ENCODE peak calls at places on chromosome 9, in ten cellular contexts. G, Y, N, A, K, V, W, H, D and X are unnamed samples.

GRCh38 chr9:104992696-104993095 is 64.7 kb upstream of the ABCA1 start:
- DNase-seq in G (no peak), Y (peak), N (no peak), A (no peak), K (peak), V (no peak), W (no peak), H (no peak), D (no peak), X (no peak)

GRCh38 chr9:121807918-121808278 is 156.5 kb downstream of the DAB2IP start:
- DNase-seq in G (no peak), Y (no peak), N (no peak), A (no peak), K (peak), V (no peak), W (no peak), H (no peak), D (no peak), X (no peak)

GRCh38 chr9:121489344-121489743 is 10.3 kb downstream of the GGTA1 start:
- DNase-seq in G (no peak), Y (no peak), N (no peak), A (no peak), K (no peak), V (no peak), W (no peak), H (no peak), D (no peak), X (no peak)

GRCh38 chr9:131732061-131732526 is 7.8 kb downstream of the RAPGEF1 start:
- DNase-seq in G (peak), Y (peak), N (peak), A (peak), K (peak), V (no peak), W (no peak), H (no peak), D (no peak), X (no peak)

GRCh38 chr9:135490166-135490870 is 10.2 kb upstream of the MRPS2 start:
- DNase-seq in G (no peak), Y (no peak), N (no peak), A (no peak), K (no peak), V (no peak), W (no peak), H (no peak), D (no peak), X (no peak)

GRCh38 chr9:127968717-127969383 is 11.9 kb downstream of the EEIG1 start:
- DNase-seq in G (peak), Y (peak), N (peak), A (peak), K (no peak), V (no peak), W (no peak), H (no peak), D (no peak), X (no peak)

GRCh38 chr9:8651830-8652229 is 852.3 kb upstream of the DMAC1 start:
- DNase-seq in G (peak), Y (no peak), N (no peak), A (no peak), K (no peak), V (no peak), W (no peak), H (no peak), D (no peak), X (no peak)

GRCh38 chr9:12091865-12092527 is 601.2 kb upstream of the TYRP1 start:
- DNase-seq in G (no peak), Y (no peak), N (no peak), A (no peak), K (no peak), V (peak), W (no peak), H (no peak), D (no peak), X (no peak)

GRCh38 chr9:12813960-12814876 is 39.4 kb downstream of the LURAP1L start:
- DNase-seq in G (peak), Y (peak), N (no peak), A (peak), K (no peak), V (peak), W (no peak), H (no peak), D (peak), X (peak)

GRCh38 chr9:131264231-131264630 is 12.1 kb downstream of the FAM78A start:
- DNase-seq in G (no peak), Y (no peak), N (no peak), A (no peak), K (peak), V (peak), W (no peak), H (no peak), D (no peak), X (no peak)

GRCh38 chr9:28946648-28947047 is 1373.4 kb upstream of the C9orf72 start:
- DNase-seq in G (no peak), Y (no peak), N (no peak), A (no peak), K (no peak), V (no peak), W (no peak), H (no peak), D (no peak), X (no peak)